ENCODE peak calls at places on chromosomes 4 and X, in seven cellular contexts. D is ovary; P is GM06990; C is fibroblast of lung; X is MG63; L is CD4-positive, alpha-beta T cell; N is GM23248. Q is an unnamed sample.

GRCh38 chr4:21605006-21605405 is 343.6 kb downstream of the KCNIP4 start:
- DNase-seq in D (no peak), P (no peak), C (no peak), X (no peak), L (no peak), N (no peak), Q (no peak)

GRCh38 chrX:73850124-73851013 is 287.4 kb downstream of the CHIC1 start:
- DNase-seq in D (peak; percentile 52), P (no peak), C (peak; percentile 9), X (peak; percentile 7), L (no peak), N (peak; percentile 23), Q (no peak)

GRCh38 chrX:136112286-136112685 is 35.0 kb upstream of the FHL1 start:
- DNase-seq in D (no peak), P (no peak), C (no peak), X (no peak), L (no peak), N (no peak), Q (no peak)

GRCh38 chr4:113411496-113411938 is 350.0 kb downstream of the CAMK2D start:
- DNase-seq in D (no peak), P (no peak), C (peak; percentile 96), X (peak; percentile 5), L (no peak), N (peak; percentile 87), Q (no peak)

GRCh38 chr4:47474799-47475198 is 10.3 kb upstream of the ATP10D start:
- DNase-seq in D (no peak), P (no peak), C (no peak), X (no peak), L (no peak), N (no peak), Q (no peak)

GRCh38 chrX:9992724-9993123 is 25.6 kb downstream of the CLDN34 start:
- DNase-seq in D (no peak), P (no peak), C (no peak), X (no peak), L (no peak), N (no peak), Q (no peak)

GRCh38 chrX:45011131-45011530 is 138.1 kb downstream of the KDM6A start:
- DNase-seq in D (no peak), P (no peak), C (no peak), X (no peak), L (no peak), N (peak; percentile 78), Q (no peak)

GRCh38 chrX:103877571-103877970 is 45.5 kb upstream of the RAB9B start:
- DNase-seq in D (no peak), P (no peak), C (no peak), X (no peak), L (no peak), N (peak; percentile 50), Q (no peak)

GRCh38 chrX:110418220-110418856 is 59.7 kb downstream of the RTL9 start:
- DNase-seq in D (peak; percentile 65), P (no peak), C (peak; percentile 85), X (peak; percentile 62), L (no peak), N (peak; percentile 79), Q (peak; percentile 47)

GRCh38 chr4:26051278-26051677 is 137.3 kb downstream of the SMIM20 start:
- DNase-seq in D (no peak), P (no peak), C (peak; percentile 69), X (no peak), L (no peak), N (no peak), Q (no peak)

GRCh38 chrX:153671589-153672530 is 1.8 kb downstream of the PNCK start:
- DNase-seq in D (no peak), P (no peak), C (no peak), X (no peak), L (no peak), N (no peak), Q (no peak)

GRCh38 chr4:139469216-139469615 is 15.3 kb downstream of the RAB33B start:
- DNase-seq in D (no peak), P (no peak), C (no peak), X (no peak), L (no peak), N (no peak), Q (no peak)

GRCh38 chrX:133321441-133321840 is 93.8 kb downstream of the GPC4 start:
- DNase-seq in D (no peak), P (no peak), C (no peak), X (no peak), L (no peak), N (peak; percentile 1), Q (no peak)
- H3K27me3 ChIP-seq in D (no peaks in the 10 kb centered on the region), P (no peaks in the 10 kb centered on the region), C (no peaks in the 10 kb centered on the region), X (no peaks in the 10 kb centered on the region), L (no peaks in the 10 kb centered on the region), N (no peaks in the 10 kb centered on the region), Q (no peaks in the 10 kb centered on the region)

GRCh38 chr4:7979652-7979968 is 39.9 kb upstream of the AFAP1 start:
- DNase-seq in D (no peak), P (no peak), C (no peak), X (no peak), L (no peak), N (no peak), Q (no peak)
- H3K27me3 ChIP-seq in D (no peaks in the 10 kb centered on the region), P (no peaks in the 10 kb centered on the region), C (no peaks in the 10 kb centered on the region), X (no peaks in the 10 kb centered on the region), L (no peaks in the 10 kb centered on the region), N (no peaks in the 10 kb centered on the region), Q (no peaks in the 10 kb centered on the region)

DNA sequence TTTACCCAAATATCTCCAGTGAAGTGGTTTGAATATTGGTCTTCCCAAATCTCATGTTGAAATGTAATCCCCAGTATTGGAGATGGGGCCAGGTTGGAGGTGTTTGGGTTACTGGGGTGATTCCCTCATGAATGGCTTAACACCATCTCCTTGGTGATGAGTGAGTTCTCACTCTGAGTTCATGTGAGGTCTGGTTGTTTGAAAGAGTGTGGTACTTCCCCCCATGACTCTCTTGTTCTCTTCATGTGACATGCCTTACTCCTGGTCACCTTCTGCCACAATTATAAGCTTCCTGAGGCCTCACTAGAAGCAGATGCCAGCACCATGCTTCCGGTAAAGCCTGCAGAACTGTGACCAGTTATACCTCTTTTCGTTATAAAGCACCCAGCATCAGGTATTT is 32.9 kb upstream of the OTUD4 start:
- DNase-seq in D (no peak), P (no peak), C (no peak), X (no peak), L (no peak), N (no peak), Q (no peak)
- H3K27me3 ChIP-seq in D (no peaks in the 10 kb centered on the region), P (no peaks in the 10 kb centered on the region), C (no peaks in the 10 kb centered on the region), X (no peaks in the 10 kb centered on the region), L (no peaks in the 10 kb centered on the region), N (no peaks in the 10 kb centered on the region), Q (no peaks in the 10 kb centered on the region)

DNA sequence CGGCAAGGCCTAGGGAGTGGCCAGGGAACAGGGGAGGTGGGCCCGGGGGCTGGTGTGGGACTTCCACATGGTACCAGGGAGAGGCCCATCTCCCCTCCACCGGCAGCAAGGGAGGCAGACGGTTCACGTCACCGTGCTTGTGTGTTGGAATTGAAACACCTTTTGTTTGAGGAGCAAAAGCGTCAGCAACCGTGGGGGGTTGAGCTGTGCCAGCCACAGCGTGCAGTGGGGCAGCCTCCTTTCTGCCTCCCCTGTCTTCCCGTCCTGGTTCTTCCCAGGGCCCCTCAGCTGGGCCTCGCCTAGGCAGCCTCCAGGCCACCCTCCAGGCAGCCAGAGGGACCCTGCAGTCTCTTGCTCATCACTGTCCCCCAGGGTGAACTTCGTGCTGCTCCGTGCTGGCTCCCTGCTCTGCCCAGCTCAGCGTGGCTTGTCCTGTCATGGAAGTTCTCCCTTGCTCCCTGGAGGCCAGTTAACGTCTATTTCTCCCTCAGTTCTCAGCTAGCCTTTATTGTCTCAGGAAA is 32.1 kb upstream of the HGFAC start:
- DNase-seq in D (peak; percentile 34), P (no peak), C (no peak), X (no peak), L (no peak), N (no peak), Q (no peak)
- H3K27me3 ChIP-seq in D (no peaks in the 10 kb centered on the region), P (no peaks in the 10 kb centered on the region), C (no peaks in the 10 kb centered on the region), X (no peaks in the 10 kb centered on the region), L (no peaks in the 10 kb centered on the region), N (no peaks in the 10 kb centered on the region), Q (no peaks in the 10 kb centered on the region)

DNA sequence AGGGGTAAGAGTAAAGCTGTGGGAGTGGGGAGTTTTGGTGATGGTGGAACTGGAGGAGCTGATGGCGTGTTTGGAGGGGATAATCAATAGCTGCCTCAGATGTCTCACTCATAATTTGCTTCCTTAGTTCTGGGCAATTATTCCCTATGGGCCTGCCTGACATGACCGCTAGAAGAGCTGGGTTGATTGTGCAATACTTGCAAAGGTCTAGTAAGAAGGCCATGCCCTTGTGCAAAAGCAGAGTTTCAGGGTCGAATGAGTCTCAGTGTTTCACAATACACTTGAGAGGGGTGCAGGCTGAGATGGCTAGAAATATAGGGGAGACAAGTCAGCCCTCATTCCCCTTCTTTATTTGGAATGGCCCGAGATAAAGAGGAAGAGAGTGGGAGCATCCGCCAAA is 858.4 kb upstream of the POU3F4 start:
- DNase-seq in D (no peak), P (no peak), C (no peak), X (no peak), L (no peak), N (no peak), Q (no peak)
- H3K27me3 ChIP-seq in D (no peaks in the 10 kb centered on the region), P (no peaks in the 10 kb centered on the region), C (no peaks in the 10 kb centered on the region), X (no peaks in the 10 kb centered on the region), L (no peaks in the 10 kb centered on the region), N (no peaks in the 10 kb centered on the region), Q (no peaks in the 10 kb centered on the region)

GRCh38 chrX:106987488-106987887 is 12.5 kb downstream of the MORC4 start:
- DNase-seq in D (no peak), P (no peak), C (no peak), X (no peak), L (no peak), N (no peak), Q (no peak)
- H3K27me3 ChIP-seq in D (no peaks in the 10 kb centered on the region), P (no peaks in the 10 kb centered on the region), C (no peaks in the 10 kb centered on the region), X (no peaks in the 10 kb centered on the region), L (no peaks in the 10 kb centered on the region), N (no peaks in the 10 kb centered on the region), Q (no peaks in the 10 kb centered on the region)

GRCh38 chrX:138777230-138777629 is 65.7 kb upstream of the FGF13 start:
- DNase-seq in D (no peak), P (no peak), C (no peak), X (no peak), L (no peak), N (no peak), Q (no peak)
- H3K27me3 ChIP-seq in D (no peaks in the 10 kb centered on the region), P (no peaks in the 10 kb centered on the region), C (no peaks in the 10 kb centered on the region), X (no peaks in the 10 kb centered on the region), L (no peaks in the 10 kb centered on the region), N (no peaks in the 10 kb centered on the region), Q (no peaks in the 10 kb centered on the region)

DNA sequence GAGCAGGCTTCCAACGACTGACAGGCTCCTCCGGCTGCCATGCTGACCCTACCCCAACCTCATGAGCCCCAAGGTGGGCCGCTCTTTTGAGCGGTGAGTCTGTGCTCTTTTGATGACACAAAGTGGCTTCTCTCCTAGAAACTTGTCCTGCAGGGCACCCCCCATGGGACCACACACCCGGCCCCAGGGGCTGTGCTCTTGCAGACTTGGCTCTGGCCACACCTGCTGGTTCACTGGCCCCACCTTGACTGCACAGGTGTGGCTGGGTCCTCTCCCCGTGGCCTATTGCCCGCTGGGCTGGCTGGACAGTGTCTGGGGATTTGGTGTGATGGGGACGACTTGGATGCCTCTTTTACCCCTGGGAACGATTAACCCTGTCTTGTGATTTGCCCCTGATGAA is 1.5 kb upstream of the CPZ start:
- DNase-seq in D (peak; percentile 39), P (no peak), C (no peak), X (no peak), L (no peak), N (no peak), Q (no peak)
- H3K27me3 ChIP-seq in D (no peaks in the 10 kb centered on the region), P (peaks cover 4% of the 10 kb centered on the region), C (peaks cover 18% of the 10 kb centered on the region), X (no peaks in the 10 kb centered on the region), L (peaks cover 42% of the 10 kb centered on the region), N (peaks cover 16% of the 10 kb centered on the region), Q (no peaks in the 10 kb centered on the region)